ENCODE peak calls at places on chromosomes 5 and 9, in six cellular contexts. P, T, A, Q, V and I are unnamed samples.
A peak's percentile ranks its signal among the peaks of the same experiment; 100 is the strongest.

GRCh38 chr9:8560560-8561525 is 761.3 kb upstream of the DMAC1 start:
- DNase-seq in P (no peak), T (peak; percentile 0), A (no peak), Q (no peak), V (peak; percentile 81), I (peak; percentile 70)

GRCh38 chr5:160312139-160312959 is at the start of gene CCNJL:
- DNase-seq in P (peak; percentile 89), T (peak; percentile 44), A (peak; percentile 87), Q (no peak), V (peak; percentile 61), I (peak; percentile 87)

GRCh38 chr9:34190996-34191892 is 12.4 kb downstream of the UBAP1 start:
- DNase-seq in P (no peak), T (peak; percentile 34), A (no peak), Q (no peak), V (peak; percentile 68), I (peak; percentile 81)

GRCh38 chr9:92614123-92614510 is 55.8 kb downstream of the IPPK start:
- DNase-seq in P (no peak), T (no peak), A (no peak), Q (no peak), V (no peak), I (no peak)

GRCh38 chr9:26369096-26369495 is 523.5 kb downstream of the CAAP1 start:
- DNase-seq in P (no peak), T (no peak), A (no peak), Q (no peak), V (no peak), I (no peak)

GRCh38 chr9:72424131-72424530 is 59.1 kb upstream of the ZFAND5 start:
- DNase-seq in P (no peak), T (no peak), A (no peak), Q (no peak), V (no peak), I (no peak)

GRCh38 chr5:93789173-93790070 is 48.0 kb upstream of the POU5F2 start:
- DNase-seq in P (no peak), T (peak; percentile 88), A (no peak), Q (no peak), V (peak; percentile 63), I (peak; percentile 31)

GRCh38 chr5:36606437-36607113 is at the start of gene SLC1A3:
- DNase-seq in P (peak; percentile 69), T (peak; percentile 68), A (peak; percentile 66), Q (no peak), V (peak; percentile 72), I (peak; percentile 88)

GRCh38 chr9:137812356-137813023 is 65.1 kb upstream of the CACNA1B start:
- DNase-seq in P (no peak), T (no peak), A (no peak), Q (no peak), V (no peak), I (no peak)

GRCh38 chr9:83538172-83538889 is at the start of gene FRMD3:
- DNase-seq in P (peak; percentile 78), T (peak; percentile 16), A (peak; percentile 85), Q (peak; percentile 38), V (peak; percentile 56), I (peak; percentile 86)

GRCh38 chr5:174402224-174402812 is 322.1 kb upstream of the MSX2 start:
- DNase-seq in P (no peak), T (no peak), A (no peak), Q (no peak), V (no peak), I (no peak)

GRCh38 chr9:90642570-90643539 is at the start of gene DIRAS2:
- DNase-seq in P (peak; percentile 60), T (peak; percentile 43), A (peak; percentile 79), Q (peak; percentile 33), V (peak; percentile 71), I (peak; percentile 81)

GRCh38 chr5:138757061-138757776 is 4.0 kb downstream of the CTNNA1 start:
- DNase-seq in P (no peak), T (no peak), A (no peak), Q (no peak), V (no peak), I (no peak)

GRCh38 chr5:136396886-136397285 is 31.5 kb upstream of the TRPC7 start:
- DNase-seq in P (no peak), T (no peak), A (no peak), Q (no peak), V (no peak), I (no peak)

GRCh38 chr5:83576341-83576740 is 104.8 kb downstream of the VCAN start:
- DNase-seq in P (no peak), T (peak; percentile 52), A (no peak), Q (no peak), V (peak; percentile 35), I (no peak)

GRCh38 chr9:96436063-96436455 is 13.9 kb upstream of the HABP4 start:
- DNase-seq in P (no peak), T (no peak), A (no peak), Q (no peak), V (no peak), I (no peak)

GRCh38 chr5:43616535-43616934 is 13.6 kb downstream of the NNT start:
- DNase-seq in P (no peak), T (peak; percentile 50), A (no peak), Q (no peak), V (peak; percentile 62), I (peak; percentile 22)

GRCh38 chr9:128361296-128361980 is 9.7 kb upstream of the URM1 start:
- DNase-seq in P (no peak), T (no peak), A (no peak), Q (no peak), V (no peak), I (no peak)

GRCh38 chr9:92600075-92600741 is 64.4 kb upstream of the ECM2 start:
- DNase-seq in P (no peak), T (no peak), A (no peak), Q (no peak), V (peak; percentile 35), I (no peak)

GRCh38 chr5:147906326-147907095 is at the start of gene C5orf46:
- DNase-seq in P (no peak), T (peak; percentile 57), A (no peak), Q (no peak), V (peak; percentile 47), I (no peak)

GRCh38 chr5:141488591-141489478 is at the start of gene PCDHGC5:
- DNase-seq in P (no peak), T (peak; percentile 87), A (no peak), Q (no peak), V (peak; percentile 57), I (peak; percentile 73)

GRCh38 chr9:29691758-29692407 is 2118.6 kb upstream of the C9orf72 start:
- DNase-seq in P (peak; percentile 15), T (no peak), A (peak; percentile 82), Q (peak; percentile 44), V (peak; percentile 54), I (peak; percentile 87)

GRCh38 chr5:80615266-80615914 is 39.1 kb upstream of the MSH3 start:
- DNase-seq in P (peak; percentile 76), T (no peak), A (no peak), Q (no peak), V (no peak), I (no peak)

GRCh38 chr5:169861934-169862333 is 118.4 kb downstream of the INSYN2B start:
- DNase-seq in P (no peak), T (peak; percentile 96), A (no peak), Q (no peak), V (peak; percentile 63), I (no peak)

GRCh38 chr9:88533951-88534455 is 975 bp upstream of the NXNL2 start:
- DNase-seq in P (peak; percentile 12), T (peak; percentile 57), A (peak; percentile 68), Q (no peak), V (peak; percentile 74), I (peak; percentile 69)

GRCh38 chr5:124644138-124644537 is 102.3 kb downstream of the ZNF608 start:
- DNase-seq in P (no peak), T (peak; percentile 83), A (no peak), Q (no peak), V (peak; percentile 85), I (no peak)

GRCh38 chr5:67195406-67196275 is 958 bp downstream of the CD180 start:
- DNase-seq in P (no peak), T (no peak), A (no peak), Q (no peak), V (no peak), I (no peak)
- H3K9ac ChIP-seq in P (no peak overlapping the region), T (no peak overlapping the region), A (no peak overlapping the region), Q (no peak overlapping the region), V (no peak overlapping the region), I (no peak overlapping the region)

GRCh38 chr5:135388860-135389435 is 10.1 kb downstream of the MACROH2A1 start:
- DNase-seq in P (no peak), T (no peak), A (no peak), Q (no peak), V (no peak), I (no peak)

GRCh38 chr5:135391869-135392255 is 7.2 kb downstream of the MACROH2A1 start:
- DNase-seq in P (no peak), T (no peak), A (no peak), Q (no peak), V (no peak), I (no peak)

GRCh38 chr5:135393229-135393628 is 5.8 kb downstream of the MACROH2A1 start:
- DNase-seq in P (no peak), T (no peak), A (no peak), Q (no peak), V (peak; percentile 58), I (no peak)

GRCh38 chr5:135392256-135392655 is 6.8 kb downstream of the MACROH2A1 start:
- DNase-seq in P (no peak), T (peak; percentile 88), A (no peak), Q (no peak), V (peak; percentile 82), I (no peak)

GRCh38 chr5:135391123-135391868 is 7.7 kb downstream of the MACROH2A1 start:
- DNase-seq in P (no peak), T (peak; percentile 95), A (no peak), Q (no peak), V (peak; percentile 85), I (no peak)
- H2BK5ac ChIP-seq in P (no peak overlapping the region), T (peak overlapping the region; percentile 98), A (no peak overlapping the region), Q (no peak overlapping the region), V (peak overlapping the region; percentile 76), I (no peak overlapping the region)

GRCh38 chr9:134100040-134100439 is 32.2 kb upstream of the BRD3 start:
- DNase-seq in P (no peak), T (no peak), A (no peak), Q (no peak), V (no peak), I (no peak)

GRCh38 chr9:134101623-134102149 is 33.9 kb upstream of the BRD3 start:
- DNase-seq in P (no peak), T (no peak), A (no peak), Q (no peak), V (no peak), I (no peak)

GRCh38 chr9:134103391-134103998 is 32.4 kb upstream of the WDR5 start:
- DNase-seq in P (no peak), T (no peak), A (no peak), Q (no peak), V (no peak), I (no peak)

GRCh38 chr9:134099123-134099761 is 31.4 kb upstream of the BRD3 start:
- DNase-seq in P (no peak), T (peak; percentile 8), A (peak; percentile 71), Q (peak; percentile 39), V (peak; percentile 46), I (peak; percentile 60)
- H2AK5ac ChIP-seq in P (no peak overlapping the region), T (no peak overlapping the region), A (no peak overlapping the region), Q (no peak overlapping the region), V (no peak overlapping the region), I (no peak overlapping the region)

DNA sequence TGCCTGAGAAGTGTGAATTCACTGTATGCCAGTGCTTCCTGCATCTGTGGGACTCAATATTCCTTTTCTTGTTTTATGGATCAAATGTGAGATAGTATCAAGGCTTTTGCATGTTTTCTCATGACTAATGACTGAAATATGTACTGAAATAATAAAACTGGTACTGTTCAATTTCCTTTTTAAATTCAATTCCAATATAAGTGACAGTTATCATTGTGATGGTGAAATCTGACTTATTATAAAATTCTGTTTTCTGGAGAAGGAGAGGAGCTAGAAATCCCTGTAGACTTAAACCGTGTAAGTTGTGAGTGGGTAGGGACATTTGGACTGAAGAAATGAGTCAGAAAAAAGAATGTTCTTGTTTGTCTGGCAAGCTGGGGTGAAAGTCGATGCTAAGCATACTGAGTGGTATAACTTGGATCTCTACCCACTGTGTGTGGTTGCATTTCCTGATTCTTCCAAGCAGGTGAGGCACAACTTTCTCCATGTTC is 245.2 kb downstream of the EFNA5 start:
- DNase-seq in P (no peak), T (peak; percentile 80), A (no peak), Q (no peak), V (peak; percentile 70), I (peak; percentile 18)
- H3K9ac ChIP-seq in P (no peak overlapping the region), T (no peak overlapping the region), A (no peak overlapping the region), Q (no peak overlapping the region), V (no peak overlapping the region), I (no peak overlapping the region)